ENCODE peak calls at places on chromosomes 6 and 20, in four cellular contexts. B, X, G and C are unnamed samples.

GRCh38 chr20:25685276-25686080 is 11.2 kb downstream of the ZNF337 start:
- DNase-seq in B (no peak), G (no peak), X (no peak), C (no peak)

GRCh38 chr6:137161975-137162374 is 11.5 kb downstream of the IL22RA2 start:
- DNase-seq in X (no peak), G (no peak), B (no peak), C (no peak)

GRCh38 chr20:44856847-44857448 is 28.6 kb upstream of the YWHAB start:
- DNase-seq in B (peak), G (peak), X (no peak), C (no peak)

GRCh38 chr20:24132246-24132645 is 143.7 kb upstream of the GGTLC1 start:
- DNase-seq in B (no peak), G (no peak), X (no peak), C (no peak)

GRCh38 chr6:90574610-90575009 is 12.3 kb downstream of the MAP3K7 start:
- DNase-seq in B (no peak), G (peak), X (no peak), C (no peak)

GRCh38 chr6:6503186-6503585 is 85.3 kb upstream of the LY86 start:
- DNase-seq in X (no peak), B (no peak), G (no peak), C (no peak)

GRCh38 chr20:9015984-9016324 is 52.9 kb upstream of the PLCB4 start:
- DNase-seq in X (no peak), B (no peak), G (peak), C (peak)

GRCh38 chr20:12207875-12208274 is 290.2 kb downstream of the BTBD3 start:
- DNase-seq in X (no peak), G (peak), B (peak), C (no peak)

GRCh38 chr6:128696651-128697391 is 176.4 kb upstream of the PTPRK start:
- DNase-seq in B (no peak), G (peak), X (no peak), C (peak)

GRCh38 chr6:147179809-147180208 is 24.4 kb upstream of the STXBP5 start:
- DNase-seq in B (no peak), G (no peak), X (no peak), C (no peak)

GRCh38 chr20:2698186-2698817 is 5.7 kb downstream of the EBF4 start:
- DNase-seq in B (peak), X (no peak), G (no peak), C (no peak)

GRCh38 chr20:44738779-44739477 is 6.7 kb upstream of the KCNK15 start:
- DNase-seq in X (peak), G (peak), B (peak), C (no peak)

GRCh38 chr6:28838634-28839442 is 84.9 kb downstream of the TRIM27 start:
- DNase-seq in B (peak), G (peak), X (peak), C (peak)

GRCh38 chr6:10618409-10618808 is 76.0 kb downstream of the C6orf52 start:
- DNase-seq in B (no peak), X (no peak), G (no peak), C (no peak)

GRCh38 chr6:16278048-16278724 is 39.8 kb downstream of the GMPR start:
- DNase-seq in X (no peak), B (no peak), G (peak), C (no peak)

GRCh38 chr20:21719592-21720214 is 14.2 kb downstream of the PAX1 start:
- DNase-seq in G (peak), B (peak), X (no peak), C (peak)

GRCh38 chr6:120903836-120904235 is 430.4 kb downstream of the TBC1D32 start:
- DNase-seq in B (no peak), G (no peak), X (no peak), C (no peak)

GRCh38 chr6:89434954-89435353 is 2.0 kb downstream of the ANKRD6 start:
- DNase-seq in B (no peak), X (no peak), G (no peak), C (no peak)

GRCh38 chr20:58854638-58855471 is 2.3 kb downstream of the GNAS start:
- DNase-seq in G (no peak), B (no peak), X (no peak), C (no peak)

GRCh38 chr6:97594834-97595233 is 311.8 kb upstream of the MMS22L start:
- DNase-seq in X (no peak), B (no peak), G (peak), C (no peak)

GRCh38 chr20:37997516-37997915 is 35.7 kb downstream of the TTI1 start:
- DNase-seq in X (no peak), B (no peak), G (no peak), C (no peak)

GRCh38 chr6:159052720-159053119 is 7.9 kb upstream of the TAGAP start:
- DNase-seq in X (no peak), G (no peak), B (peak), C (no peak)

GRCh38 chr20:58784321-58785074 is 66.2 kb downstream of the GNAS-AS1 start:
- DNase-seq in B (no peak), G (no peak), X (no peak), C (no peak)

GRCh38 chr6:85403331-85404015 is 46.4 kb upstream of the NT5E start:
- DNase-seq in X (no peak), G (peak), B (no peak), C (peak)
- H3K4me3 ChIP-seq in X (no peak), G (no peak), B (no peak), C (no peak)

DNA sequence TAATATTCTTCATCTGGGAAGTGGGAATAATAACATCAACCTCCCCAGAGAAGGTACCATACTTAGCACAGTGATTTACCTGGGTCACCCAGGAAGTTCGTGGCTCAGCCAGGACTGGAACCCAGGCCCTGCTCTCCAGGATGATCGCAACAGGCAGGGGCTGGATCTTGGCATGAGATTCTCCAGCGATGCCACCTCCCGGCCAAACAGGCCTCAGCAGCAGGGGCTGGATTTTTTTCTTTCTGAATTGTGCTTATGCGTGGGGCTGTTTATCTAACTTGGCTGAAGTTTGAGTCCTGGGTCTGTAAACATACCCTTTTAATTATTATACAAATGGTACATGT is 129.5 kb upstream of the PTPN1 start:
- DNase-seq in G (peak), X (peak), B (no peak), C (no peak)
- TF ChIP-seq CTCF in G (peak), X (peak), B (peak), C (peak)

GRCh38 chr6:33314943-33315752 is 1.3 kb upstream of the TAPBP start:
- DNase-seq in G (no peak), B (peak), X (peak), C (no peak)
- H3K4me3 ChIP-seq in G (no peak), B (peak), X (no peak), C (peak)

GRCh38 chr6:57267586-57268293 is 45.6 kb upstream of the RAB23 start:
- DNase-seq in B (peak), X (no peak), G (peak), C (peak)
- TF ChIP-seq CTCF in B (peak), X (peak), G (peak), C (peak)

GRCh38 chr6:12291785-12292604 is 1.8 kb downstream of the EDN1 start:
- DNase-seq in G (peak), X (no peak), B (peak), C (no peak)
- H3K4me3 ChIP-seq in G (peak), X (peak), B (peak), C (peak)